ENCODE peak calls at places on chromosome 15, in five cellular contexts. E is GM23248; M is Ammon's horn; N is COR-L47; F is stimulated activated CD4-positive, alpha-beta T cell treated with anti-CD3 and anti-CD28 coated beads, Interleukin-12 subunit alpha, Interleukin-12 subunit beta, amount 100 ng/mL, for 4 hours. Q is an unnamed sample.

GRCh38 chr15:62770111-62770660 is 272.4 kb upstream of the TPM1 start:
- DNase-seq in E (peak), M (peak), N (no peak), F (no peak), Q (no peak)

GRCh38 chr15:64527263-64527984 is 67.0 kb downstream of the ZNF609 start:
- DNase-seq in E (peak), N (no peak), F (no peak), M (no peak), Q (no peak)

GRCh38 chr15:29105151-29105785 is 164.4 kb downstream of the NSMCE3 start:
- DNase-seq in E (no peak), M (no peak), N (no peak), F (no peak), Q (no peak)

GRCh38 chr15:49270541-49271421 is 100.7 kb downstream of the GALK2 start:
- DNase-seq in N (no peak), E (peak), F (no peak), M (no peak), Q (no peak)

GRCh38 chr15:35784745-35785144 is 238.8 kb upstream of the DPH6 start:
- DNase-seq in F (no peak), N (peak), M (no peak), E (no peak), Q (peak)

GRCh38 chr15:68733666-68734065 is 87.0 kb downstream of the ANP32A start:
- DNase-seq in E (no peak), N (no peak), M (no peak), F (no peak), Q (no peak)

GRCh38 chr15:31303434-31304073 is 23.1 kb upstream of the KLF13 start:
- DNase-seq in M (no peak), F (no peak), E (peak), N (no peak), Q (no peak)

GRCh38 chr15:72838311-72838731 is 54.8 kb upstream of the ADPGK start:
- DNase-seq in F (no peak), N (no peak), E (peak), M (no peak), Q (no peak)

GRCh38 chr15:70172561-70172960 is 74.8 kb upstream of the TLE3 start:
- DNase-seq in E (no peak), N (no peak), M (no peak), F (no peak), Q (no peak)

GRCh38 chr15:59689626-59690236 is 611 bp upstream of the BNIP2 start:
- DNase-seq in M (peak), F (peak), N (peak), E (peak), Q (peak)

GRCh38 chr15:50137330-50137761 is 18.3 kb upstream of the ATP8B4 start:
- DNase-seq in F (peak), M (no peak), N (no peak), E (peak), Q (no peak)

GRCh38 chr15:70703483-70703882 is 59.9 kb downstream of the UACA start:
- DNase-seq in F (no peak), E (peak), M (no peak), N (no peak), Q (no peak)

GRCh38 chr15:73375755-73376305 is 7.1 kb upstream of the HCN4 start:
- DNase-seq in N (peak), M (no peak), F (no peak), E (no peak), Q (peak)

GRCh38 chr15:55917881-55918296 is 75.5 kb downstream of the NEDD4 start:
- DNase-seq in M (peak), F (no peak), E (peak), N (peak), Q (peak)

GRCh38 chr15:73908030-73908821 is 18.0 kb upstream of the LOXL1 start:
- DNase-seq in E (peak), N (peak), F (peak), M (peak), Q (peak)

GRCh38 chr15:71125831-71126453 is 10.7 kb downstream of the THSD4 start:
- DNase-seq in N (no peak), M (no peak), F (no peak), E (peak), Q (no peak)

GRCh38 chr15:90901799-90902655 is 1.1 kb upstream of the MAN2A2 start:
- DNase-seq in E (peak), M (peak), N (peak), F (peak), Q (peak)

GRCh38 chr15:37102315-37103021 is 2.1 kb upstream of the MEIS2 start:
- DNase-seq in F (no peak), N (peak), M (no peak), E (peak), Q (no peak)

GRCh38 chr15:43253431-43254403 is 13.0 kb downstream of the TGM5 start:
- DNase-seq in N (no peak), M (no peak), F (no peak), E (peak), Q (no peak)

GRCh38 chr15:40894689-40895308 is 549 bp downstream of the VPS18 start:
- DNase-seq in E (peak), M (peak), N (peak), F (peak), Q (peak)

GRCh38 chr15:64864080-64864479 is 22.4 kb downstream of the PLEKHO2 start:
- DNase-seq in M (no peak), E (no peak), F (no peak), N (no peak), Q (no peak)

GRCh38 chr15:30038667-30039523 is 43.9 kb upstream of the GOLGA8J start:
- DNase-seq in F (no peak), E (no peak), M (peak), N (peak), Q (no peak)

GRCh38 chr15:72338617-72339321 is 18.8 kb upstream of the CELF6 start:
- DNase-seq in F (no peak), N (no peak), E (peak), M (no peak), Q (no peak)

GRCh38 chr15:45276851-45277250 is 24.8 kb downstream of the SLC28A2 start:
- DNase-seq in M (peak), E (peak), N (peak), F (no peak), Q (peak)

GRCh38 chr15:101168898-101169297 is 83.0 kb downstream of the CHSY1 start:
- DNase-seq in M (no peak), E (no peak), F (no peak), N (no peak), Q (no peak)

GRCh38 chr15:38793181-38793580 is 228.6 kb upstream of the RASGRP1 start:
- DNase-seq in M (no peak), F (no peak), E (no peak), N (no peak), Q (no peak)

GRCh38 chr15:58284293-58284692 is 146.1 kb downstream of the AQP9 start:
- DNase-seq in E (no peak), F (no peak), M (no peak), N (no peak), Q (no peak)

GRCh38 chr15:40330368-40330836 is 6.9 kb downstream of the INAFM2 start:
- DNase-seq in E (peak), N (no peak), F (no peak), M (peak), Q (peak)